ENCODE peak calls at places on chromosome 11, in seven cellular contexts. Q, X, L, N, Z, F and G are unnamed samples.

GRCh38 chr11:119671561-119672015 is 57.4 kb downstream of the NECTIN1 start:
- DNase-seq in L (no peak), X (no peak), Z (no peak), F (no peak), Q (no peak), N (no peak), G (no peak)

GRCh38 chr11:96306933-96307747 is 35.9 kb downstream of the MAML2 start:
- DNase-seq in N (peak; percentile 95), Q (peak; percentile 95), L (peak; percentile 82), X (no peak), F (peak; percentile 81), Z (peak; percentile 90), G (no peak)

GRCh38 chr11:122733301-122733686 is 77.8 kb downstream of the UBASH3B start:
- DNase-seq in F (no peak), Z (no peak), N (no peak), X (no peak), Q (no peak), L (no peak), G (no peak)

GRCh38 chr11:79116600-79116999 is 324.2 kb downstream of the TENM4 start:
- DNase-seq in L (no peak), Z (no peak), Q (no peak), N (no peak), F (no peak), X (no peak), G (no peak)

GRCh38 chr11:45532552-45532951 is 132.9 kb downstream of the CHST1 start:
- DNase-seq in F (no peak), N (no peak), X (no peak), L (no peak), Q (no peak), Z (no peak), G (no peak)

GRCh38 chr11:64745219-64745522 is 1.2 kb upstream of the RASGRP2 start:
- DNase-seq in X (peak; percentile 100), L (no peak), Z (peak; percentile 71), F (no peak), N (no peak), Q (no peak), G (peak; percentile 72)

GRCh38 chr11:118306556-118306955 is 2.0 kb downstream of the CD3E start:
- DNase-seq in X (no peak), L (no peak), Z (no peak), N (peak; percentile 31), F (no peak), Q (no peak), G (no peak)

GRCh38 chr11:105046898-105047579 is 1.9 kb upstream of the CARD16 start:
- DNase-seq in F (peak; percentile 92), Z (no peak), Q (no peak), L (no peak), X (no peak), N (no peak), G (no peak)

GRCh38 chr11:119368121-119369034 is 13.1 kb downstream of the USP2 start:
- DNase-seq in F (peak; percentile 93), X (peak; percentile 54), L (no peak), Z (peak; percentile 70), N (no peak), Q (no peak), G (no peak)

GRCh38 chr11:94647926-94648325 is 80.8 kb downstream of the PIWIL4 start:
- DNase-seq in N (peak; percentile 79), Q (no peak), L (no peak), Z (no peak), X (no peak), F (no peak), G (no peak)

GRCh38 chr11:78806214-78807004 is 231.7 kb upstream of the NARS2 start:
- DNase-seq in L (no peak), N (no peak), X (no peak), F (no peak), Q (no peak), Z (no peak), G (no peak)

GRCh38 chr11:23555085-23555484 is 694.8 kb upstream of the CCDC179 start:
- DNase-seq in L (no peak), N (no peak), Q (no peak), Z (no peak), F (no peak), X (no peak), G (no peak)

GRCh38 chr11:11157201-11157600 is 195.8 kb downstream of the CSNK2A3 start:
- DNase-seq in Q (peak; percentile 21), X (no peak), N (peak; percentile 45), L (no peak), F (peak; percentile 33), Z (no peak), G (peak; percentile 11)

GRCh38 chr11:125773516-125773915 is 5.1 kb downstream of the PATE2 start:
- DNase-seq in F (no peak), L (no peak), Z (no peak), X (no peak), Q (no peak), N (peak; percentile 90), G (no peak)

GRCh38 chr11:13289081-13289480 is 11.5 kb downstream of the BMAL1 start:
- DNase-seq in F (no peak), Z (no peak), Q (no peak), X (no peak), N (no peak), L (no peak), G (no peak)

GRCh38 chr11:106070606-106071005 is 6.5 kb downstream of the KBTBD3 start:
- DNase-seq in N (no peak), X (no peak), Z (no peak), F (peak; percentile 35), L (no peak), Q (no peak), G (no peak)

GRCh38 chr11:83000381-83000780 is 71.3 kb downstream of the RAB30 start:
- DNase-seq in Q (no peak), X (no peak), N (no peak), F (no peak), Z (no peak), L (no peak), G (no peak)

GRCh38 chr11:118168316-118168715 is 8.1 kb downstream of the SCN2B start:
- DNase-seq in X (no peak), F (no peak), Z (no peak), Q (no peak), N (no peak), L (no peak), G (no peak)

DNA sequence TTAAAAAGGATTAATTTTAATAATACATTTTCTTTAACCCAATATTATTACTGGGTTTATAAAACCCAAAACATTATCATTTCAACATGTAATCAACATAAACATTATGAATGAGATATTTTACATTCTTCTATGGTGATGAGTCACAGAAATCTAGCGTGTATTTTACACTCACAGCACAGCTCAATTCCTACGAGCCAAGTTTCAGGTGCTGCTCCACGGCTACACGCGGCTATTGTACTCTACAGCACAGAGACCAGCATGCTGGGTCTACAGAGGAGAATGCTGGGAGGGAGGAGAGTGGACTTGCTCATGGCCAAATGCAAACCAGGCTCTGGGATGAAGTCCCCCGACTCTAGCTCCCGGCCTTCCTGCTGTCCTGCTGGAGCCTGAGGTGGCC is 72.0 kb upstream of the LMO1 start:
- DNase-seq in L (no peak), Q (no peak), Z (no peak), F (no peak), X (no peak), N (no peak), G (no peak)
- TF ChIP-seq POLR2AphosphoS5 in L (no peak), Q (no peak), Z (no peak), F (no peak), X (no peak), N (no peak), G (no peak)

GRCh38 chr11:129041611-129042018 is 98.9 kb upstream of the TP53AIP1 start:
- DNase-seq in X (no peak), N (no peak), L (no peak), F (no peak), Z (no peak), Q (no peak), G (no peak)
- TF ChIP-seq POLR2A in X (no peak), N (no peak), L (no peak), F (no peak), Z (no peak), Q (no peak), G (no peak)

DNA sequence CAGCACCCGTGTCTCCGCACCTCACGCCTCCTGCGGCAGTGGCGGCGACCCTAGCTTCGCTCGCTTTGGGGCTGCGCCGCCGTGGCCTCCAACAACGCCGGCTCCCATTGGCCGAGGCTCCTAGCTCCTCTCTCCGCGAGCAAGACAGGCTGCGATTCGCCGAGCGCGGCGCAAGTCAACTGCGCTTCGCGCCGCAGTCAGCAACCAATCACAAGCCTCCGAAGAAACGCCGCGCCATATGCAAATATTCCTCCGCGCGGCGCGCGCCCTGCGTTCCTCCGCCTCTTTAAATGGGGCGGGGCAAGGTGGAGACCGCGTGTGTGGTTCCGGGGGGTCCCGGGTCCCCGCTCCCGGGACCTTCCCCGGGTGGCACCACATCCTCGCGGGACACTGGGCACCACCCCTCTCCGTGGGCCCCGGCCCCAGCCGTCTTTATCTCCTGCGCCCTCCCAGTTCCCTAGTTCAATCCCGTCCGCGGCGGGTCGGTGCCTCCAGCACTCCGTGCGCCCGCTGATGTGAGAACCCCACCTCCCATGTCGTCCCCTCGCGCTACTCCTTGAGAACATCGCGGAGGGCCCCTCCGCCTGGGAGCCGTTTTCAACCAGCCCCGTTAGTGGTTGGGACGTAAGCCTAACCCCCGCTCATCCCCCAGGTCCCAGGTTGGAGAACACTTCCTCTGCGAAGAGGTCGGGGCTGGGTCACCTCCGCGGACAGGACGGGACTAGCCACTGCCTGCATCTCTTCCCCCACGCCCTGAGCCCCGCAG is at the start of gene NAP1L4:
- DNase-seq in F (peak; percentile 93), L (peak; percentile 96), Z (peak; percentile 98), X (peak; percentile 98), N (peak; percentile 98), Q (peak; percentile 94), G (peak; percentile 99)
- TF ChIP-seq POLR2AphosphoS5 in F (peak; percentile 74), L (peak; percentile 35), Z (peak; percentile 61), X (peak; percentile 95), N (peak; percentile 90), Q (peak; percentile 73), G (peak; percentile 73)

GRCh38 chr11:93543292-93543977 is at the start of gene SMCO4:
- DNase-seq in Q (peak; percentile 58), F (peak; percentile 62), Z (peak; percentile 86), N (no peak), L (peak; percentile 79), X (peak; percentile 94), G (peak; percentile 78)
- TF ChIP-seq POLR2A in Q (no peak), F (no peak), Z (no peak), N (no peak), L (no peak), X (no peak), G (no peak)

GRCh38 chr11:62374801-62375200 is 37.6 kb downstream of the ASRGL1 start:
- DNase-seq in Z (no peak), F (no peak), L (no peak), X (no peak), Q (no peak), N (no peak), G (no peak)

GRCh38 chr11:62373464-62374110 is 36.3 kb downstream of the ASRGL1 start:
- DNase-seq in N (no peak), F (no peak), X (no peak), L (no peak), Z (no peak), Q (no peak), G (no peak)

GRCh38 chr11:62372871-62373270 is 35.6 kb downstream of the ASRGL1 start:
- DNase-seq in Q (no peak), L (no peak), Z (no peak), F (no peak), N (no peak), X (no peak), G (no peak)

GRCh38 chr11:62370743-62371440 is 33.6 kb downstream of the ASRGL1 start:
- DNase-seq in N (no peak), L (no peak), Z (peak; percentile 52), X (peak; percentile 89), Q (no peak), F (no peak), G (no peak)
- TF ChIP-seq POLR2AphosphoS5 in N (no peak), L (no peak), Z (no peak), X (no peak), Q (no peak), F (no peak), G (no peak)